ENCODE peak calls at places on chromosomes 4 and X, in seven cellular contexts. Z, A, W, G, P, L and V are unnamed samples.

GRCh38 chr4:138588501-138588900 is 346.4 kb upstream of the SLC7A11 start:
- DNase-seq in Z (no peak), A (no peak), W (no peak), G (no peak), P (no peak), L (no peak), V (no peak)

GRCh38 chr4:44988011-44988410 is 261.7 kb upstream of the GNPDA2 start:
- DNase-seq in Z (no peak), A (no peak), W (no peak), G (no peak), P (no peak), L (no peak), V (no peak)

GRCh38 chr4:26404597-26405323 is 83.9 kb downstream of the RBPJ start:
- DNase-seq in Z (no peak), A (no peak), W (no peak), G (no peak), P (no peak), L (no peak), V (no peak)

GRCh38 chrX:136750364-136750763 is 30.4 kb downstream of the ARHGEF6 start:
- DNase-seq in Z (no peak), A (no peak), W (peak), G (no peak), P (no peak), L (no peak), V (no peak)

GRCh38 chrX:346034-346813 is 27.6 kb upstream of the GTPBP6 start:
- DNase-seq in Z (no peak), A (no peak), W (no peak), G (no peak), P (peak), L (no peak), V (no peak)

GRCh38 chrX:108299704-108300103 is 138.5 kb downstream of the COL4A6 start:
- DNase-seq in Z (no peak), A (no peak), W (no peak), G (no peak), P (no peak), L (no peak), V (no peak)

GRCh38 chrX:134013092-134013497 is 27.7 kb upstream of the GPC3 start:
- DNase-seq in Z (no peak), A (no peak), W (no peak), G (no peak), P (no peak), L (no peak), V (no peak)

GRCh38 chr4:154854362-154854761 is 73.3 kb downstream of the RBM46 start:
- DNase-seq in Z (no peak), A (no peak), W (no peak), G (no peak), P (no peak), L (no peak), V (no peak)

GRCh38 chr4:168840988-168841681 is 168.9 kb downstream of the CBR4 start:
- DNase-seq in Z (no peak), A (no peak), W (no peak), G (no peak), P (peak), L (no peak), V (no peak)

GRCh38 chr4:68869274-68869773 is 53.5 kb downstream of the UGT2B10 start:
- DNase-seq in Z (no peak), A (no peak), W (no peak), G (no peak), P (no peak), L (no peak), V (no peak)

GRCh38 chr4:72606751-72607150 is 37.7 kb upstream of the ADAMTS3 start:
- DNase-seq in Z (no peak), A (no peak), W (no peak), G (no peak), P (no peak), L (no peak), V (no peak)

GRCh38 chrX:110315541-110315940 is 2.3 kb downstream of the AMMECR1 start:
- DNase-seq in Z (no peak), A (no peak), W (peak), G (no peak), P (no peak), L (no peak), V (no peak)

GRCh38 chr4:122588453-122589238 is 32.2 kb downstream of the IL21 start:
- DNase-seq in Z (no peak), A (no peak), W (peak), G (no peak), P (no peak), L (no peak), V (no peak)

GRCh38 chr4:172983014-172983413 is 185.6 kb upstream of the GALNT7 start:
- DNase-seq in Z (no peak), A (no peak), W (peak), G (no peak), P (no peak), L (no peak), V (no peak)

GRCh38 chrX:23656684-23657083 is 10.6 kb upstream of the PRDX4 start:
- DNase-seq in Z (no peak), A (no peak), W (peak), G (no peak), P (no peak), L (no peak), V (no peak)

GRCh38 chrX:108671526-108671925 is 64.8 kb downstream of the IRS4 start:
- DNase-seq in Z (no peak), A (no peak), W (no peak), G (no peak), P (no peak), L (no peak), V (no peak)

GRCh38 chrX:134533952-134534351 is 74.0 kb downstream of the HPRT1 start:
- DNase-seq in Z (no peak), A (no peak), W (no peak), G (no peak), P (no peak), L (no peak), V (no peak)

GRCh38 chrX:30643313-30643821 is 9.9 kb upstream of the GK start:
- DNase-seq in Z (no peak), A (no peak), W (no peak), G (no peak), P (no peak), L (no peak), V (no peak)

GRCh38 chrX:155065035-155065734 is 5.8 kb downstream of the CMC4 start:
- DNase-seq in Z (no peak), A (no peak), W (peak), G (peak), P (no peak), L (no peak), V (no peak)

GRCh38 chr4:38691251-38692008 is 27.4 kb downstream of the KLF3 start:
- DNase-seq in Z (no peak), A (no peak), W (peak), G (no peak), P (no peak), L (no peak), V (no peak)

GRCh38 chr4:89284828-89285227 is 22.8 kb downstream of the GPRIN3 start:
- DNase-seq in Z (no peak), A (no peak), W (no peak), G (no peak), P (no peak), L (no peak), V (no peak)

GRCh38 chr4:185113340-185113739 is 29.7 kb upstream of the SLC25A4 start:
- DNase-seq in Z (no peak), A (no peak), W (no peak), G (no peak), P (no peak), L (no peak), V (no peak)

GRCh38 chr4:148397006-148397673 is 45.1 kb downstream of the NR3C2 start:
- DNase-seq in Z (no peak), A (no peak), W (no peak), G (no peak), P (no peak), L (no peak), V (no peak)

GRCh38 chr4:2353222-2354107 is 65.0 kb downstream of the ZFYVE28 start:
- DNase-seq in Z (no peak), A (no peak), W (no peak), G (no peak), P (no peak), L (no peak), V (peak)

GRCh38 chrX:95290455-95290854 is 1394.2 kb upstream of the DIAPH2 start:
- DNase-seq in Z (no peak), A (no peak), W (no peak), G (no peak), P (no peak), L (no peak), V (no peak)

GRCh38 chr4:100462206-100462605 is 55.6 kb downstream of the EMCN start:
- DNase-seq in Z (no peak), A (no peak), W (peak), G (no peak), P (no peak), L (no peak), V (no peak)

GRCh38 chr4:100208459-100208858 is 18.2 kb upstream of the DDIT4L start:
- DNase-seq in Z (no peak), A (no peak), W (no peak), G (no peak), P (no peak), L (no peak), V (no peak)

GRCh38 chr4:116561717-116562116 is 523.7 kb downstream of the TRAM1L1 start:
- DNase-seq in Z (no peak), A (no peak), W (no peak), G (no peak), P (no peak), L (no peak), V (no peak)